ENCODE peak calls at places on chromosome 4, in four cellular contexts. One of them, this sample, is unnamed.

GRCh38 chr4:143411527-143412480 is 75.1 kb downstream of the GAB1 start:
- DNase-seq in MG63: no peak
- DNase-seq in dorsolateral prefrontal cortex: peak; percentile 19
- DNase-seq in ovary: no peak
- DNase-seq in this sample: peak; percentile 12

GRCh38 chr4:47451657-47452056 is 11.8 kb downstream of the COMMD8 start:
- DNase-seq in MG63: no peak
- DNase-seq in dorsolateral prefrontal cortex: no peak
- DNase-seq in ovary: no peak
- DNase-seq in this sample: no peak

GRCh38 chr4:61201562-61202099 is 1.5 kb downstream of the ADGRL3 start:
- DNase-seq in MG63: no peak
- DNase-seq in dorsolateral prefrontal cortex: peak; percentile 43
- DNase-seq in ovary: no peak
- DNase-seq in this sample: no peak

GRCh38 chr4:99013402-99013843 is 17.9 kb downstream of the METAP1 start:
- DNase-seq in MG63: no peak
- DNase-seq in dorsolateral prefrontal cortex: no peak
- DNase-seq in ovary: no peak
- DNase-seq in this sample: no peak

GRCh38 chr4:105594094-105595010 is 41.9 kb downstream of the ARHGEF38 start:
- DNase-seq in MG63: no peak
- DNase-seq in dorsolateral prefrontal cortex: no peak
- DNase-seq in ovary: no peak
- DNase-seq in this sample: no peak

GRCh38 chr4:41665808-41666207 is 82.7 kb downstream of the PHOX2B start:
- DNase-seq in MG63: no peak
- DNase-seq in dorsolateral prefrontal cortex: no peak
- DNase-seq in ovary: no peak
- DNase-seq in this sample: no peak

GRCh38 chr4:159048166-159048886 is 54.6 kb upstream of the RAPGEF2 start:
- DNase-seq in MG63: peak; percentile 74
- DNase-seq in dorsolateral prefrontal cortex: peak; percentile 50
- DNase-seq in ovary: peak; percentile 49
- DNase-seq in this sample: peak; percentile 42

GRCh38 chr4:82801910-82802521 is 3.4 kb upstream of the SCD5 start:
- DNase-seq in MG63: no peak
- DNase-seq in dorsolateral prefrontal cortex: no peak
- DNase-seq in ovary: no peak
- DNase-seq in this sample: no peak

GRCh38 chr4:182384496-182385155 is 141.4 kb downstream of the TENM3 start:
- DNase-seq in MG63: no peak
- DNase-seq in dorsolateral prefrontal cortex: no peak
- DNase-seq in ovary: no peak
- DNase-seq in this sample: no peak

GRCh38 chr4:185201983-185202962 is 1.5 kb downstream of the CFAP97 start:
- DNase-seq in MG63: no peak
- DNase-seq in dorsolateral prefrontal cortex: no peak
- DNase-seq in ovary: no peak
- DNase-seq in this sample: no peak

GRCh38 chr4:129046055-129046959 is 47.0 kb downstream of the SCLT1 start:
- DNase-seq in MG63: no peak
- DNase-seq in dorsolateral prefrontal cortex: no peak
- DNase-seq in ovary: no peak
- DNase-seq in this sample: no peak

GRCh38 chr4:38574559-38575333 is 89.3 kb upstream of the KLF3 start:
- DNase-seq in MG63: no peak
- DNase-seq in dorsolateral prefrontal cortex: peak; percentile 37
- DNase-seq in ovary: no peak
- DNase-seq in this sample: no peak

GRCh38 chr4:142752331-142752830 is 93.7 kb downstream of the INPP4B start:
- DNase-seq in MG63: no peak
- DNase-seq in dorsolateral prefrontal cortex: no peak
- DNase-seq in ovary: no peak
- DNase-seq in this sample: no peak

GRCh38 chr4:108313546-108314339 is 145.0 kb upstream of the LEF1 start:
- DNase-seq in MG63: no peak
- DNase-seq in dorsolateral prefrontal cortex: no peak
- DNase-seq in ovary: no peak
- DNase-seq in this sample: no peak

GRCh38 chr4:87697272-87697671 is 47.2 kb downstream of the DMP1 start:
- DNase-seq in MG63: peak; percentile 2
- DNase-seq in dorsolateral prefrontal cortex: no peak
- DNase-seq in ovary: no peak
- DNase-seq in this sample: no peak

GRCh38 chr4:100379583-100380105 is 138.2 kb downstream of the EMCN start:
- DNase-seq in MG63: no peak
- DNase-seq in dorsolateral prefrontal cortex: no peak
- DNase-seq in ovary: no peak
- DNase-seq in this sample: no peak

GRCh38 chr4:113971706-113972360 is 7.6 kb downstream of the ARSJ start:
- DNase-seq in MG63: no peak
- DNase-seq in dorsolateral prefrontal cortex: no peak
- DNase-seq in ovary: no peak
- DNase-seq in this sample: no peak

GRCh38 chr4:140069068-140069467 is 84.9 kb downstream of the MAML3 start:
- DNase-seq in MG63: peak; percentile 21
- DNase-seq in dorsolateral prefrontal cortex: no peak
- DNase-seq in ovary: no peak
- DNase-seq in this sample: no peak

GRCh38 chr4:48799157-48799556 is 19.1 kb upstream of the FRYL start:
- DNase-seq in MG63: no peak
- DNase-seq in dorsolateral prefrontal cortex: no peak
- DNase-seq in ovary: no peak
- DNase-seq in this sample: peak; percentile 58

GRCh38 chr4:18536420-18536819 is 514.9 kb upstream of the LCORL start:
- DNase-seq in MG63: no peak
- DNase-seq in dorsolateral prefrontal cortex: no peak
- DNase-seq in ovary: no peak
- DNase-seq in this sample: no peak

GRCh38 chr4:114659386-114660008 is 60.9 kb downstream of the UGT8 start:
- DNase-seq in MG63: peak; percentile 13
- DNase-seq in dorsolateral prefrontal cortex: peak; percentile 76
- DNase-seq in ovary: no peak
- DNase-seq in this sample: peak; percentile 22

GRCh38 chr4:186688150-186688943 is 35.3 kb downstream of the FAT1 start:
- DNase-seq in MG63: no peak
- DNase-seq in dorsolateral prefrontal cortex: no peak
- DNase-seq in ovary: no peak
- DNase-seq in this sample: no peak

GRCh38 chr4:83413676-83414075 is 41.9 kb downstream of the HELQ start:
- DNase-seq in MG63: no peak
- DNase-seq in dorsolateral prefrontal cortex: no peak
- DNase-seq in ovary: no peak
- DNase-seq in this sample: no peak

GRCh38 chr4:113050361-113050760 is 908 bp downstream of the ANK2 start:
- DNase-seq in MG63: no peak
- DNase-seq in dorsolateral prefrontal cortex: no peak
- DNase-seq in ovary: no peak
- DNase-seq in this sample: no peak

GRCh38 chr4:180059216-180059881 is 2183.9 kb upstream of the TENM3 start:
- DNase-seq in MG63: no peak
- DNase-seq in dorsolateral prefrontal cortex: peak; percentile 35
- DNase-seq in ovary: no peak
- DNase-seq in this sample: no peak

GRCh38 chr4:76504613-76505465 is 69.8 kb downstream of the SHROOM3 start:
- DNase-seq in MG63: no peak
- DNase-seq in dorsolateral prefrontal cortex: no peak
- DNase-seq in ovary: no peak
- DNase-seq in this sample: peak; percentile 61

GRCh38 chr4:144403903-144404302 is 242.1 kb upstream of the HHIP start:
- DNase-seq in MG63: no peak
- DNase-seq in dorsolateral prefrontal cortex: no peak
- DNase-seq in ovary: no peak
- DNase-seq in this sample: no peak

GRCh38 chr4:168765726-168766125 is 244.3 kb downstream of the CBR4 start:
- DNase-seq in MG63: peak; percentile 91
- DNase-seq in dorsolateral prefrontal cortex: no peak
- DNase-seq in ovary: no peak
- DNase-seq in this sample: no peak

GRCh38 chr4:184448828-184449227 is 25.5 kb downstream of the IRF2 start:
- DNase-seq in MG63: peak; percentile 43
- DNase-seq in dorsolateral prefrontal cortex: no peak
- DNase-seq in ovary: peak; percentile 66
- DNase-seq in this sample: peak; percentile 75

GRCh38 chr4:120922390-120923200 is at the start of gene PRDM5:
- DNase-seq in MG63: peak; percentile 80
- DNase-seq in dorsolateral prefrontal cortex: peak; percentile 31
- DNase-seq in ovary: peak; percentile 81
- DNase-seq in this sample: peak; percentile 62

GRCh38 chr4:75705198-75705712 is 19.1 kb upstream of the USO1 start:
- DNase-seq in MG63: no peak
- DNase-seq in dorsolateral prefrontal cortex: no peak
- DNase-seq in ovary: no peak
- DNase-seq in this sample: no peak

GRCh38 chr4:176277162-176277904 is 8.3 kb upstream of the ASB5 start:
- DNase-seq in MG63: peak; percentile 62
- DNase-seq in dorsolateral prefrontal cortex: peak; percentile 5
- DNase-seq in ovary: peak; percentile 11
- DNase-seq in this sample: peak; percentile 58

GRCh38 chr4:47383829-47384427 is 79.6 kb downstream of the COMMD8 start:
- DNase-seq in MG63: no peak
- DNase-seq in dorsolateral prefrontal cortex: no peak
- DNase-seq in ovary: no peak
- DNase-seq in this sample: peak; percentile 15

GRCh38 chr4:56134272-56134671 is 185.5 kb downstream of the CEP135 start:
- DNase-seq in MG63: peak; percentile 76
- DNase-seq in dorsolateral prefrontal cortex: no peak
- DNase-seq in ovary: no peak
- DNase-seq in this sample: peak; percentile 3

GRCh38 chr4:14726441-14727405 is 275.6 kb upstream of the CPEB2 start:
- DNase-seq in MG63: peak; percentile 1
- DNase-seq in dorsolateral prefrontal cortex: no peak
- DNase-seq in ovary: no peak
- DNase-seq in this sample: no peak

GRCh38 chr4:140136509-140136908 is 17.5 kb downstream of the MAML3 start:
- DNase-seq in MG63: no peak
- DNase-seq in dorsolateral prefrontal cortex: no peak
- DNase-seq in ovary: no peak
- DNase-seq in this sample: peak; percentile 29

GRCh38 chr4:24578364-24578763 is 6.0 kb downstream of the DHX15 start:
- DNase-seq in MG63: no peak
- DNase-seq in dorsolateral prefrontal cortex: no peak
- DNase-seq in ovary: no peak
- DNase-seq in this sample: no peak

GRCh38 chr4:159250751-159251325 is 148.0 kb downstream of the RAPGEF2 start:
- DNase-seq in MG63: no peak
- DNase-seq in dorsolateral prefrontal cortex: no peak
- DNase-seq in ovary: no peak
- DNase-seq in this sample: no peak

GRCh38 chr4:72767903-72768817 is 199.1 kb upstream of the ADAMTS3 start:
- DNase-seq in MG63: no peak
- DNase-seq in dorsolateral prefrontal cortex: no peak
- DNase-seq in ovary: no peak
- DNase-seq in this sample: peak; percentile 44

GRCh38 chr4:4870493-4871266 is 11.2 kb downstream of the MSX1 start:
- DNase-seq in MG63: no peak
- DNase-seq in dorsolateral prefrontal cortex: no peak
- DNase-seq in ovary: no peak
- DNase-seq in this sample: no peak
- H3K27me3 ChIP-seq in MG63: no peaks in the 10 kb centered on the region
- H3K27me3 ChIP-seq in dorsolateral prefrontal cortex: peaks cover 80% of the 10 kb centered on the region
- H3K27me3 ChIP-seq in ovary: peaks cover 9% of the 10 kb centered on the region
- H3K27me3 ChIP-seq in this sample: peaks cover 20% of the 10 kb centered on the region

GRCh38 chr4:124432500-124432899 is 280.0 kb downstream of the ANKRD50 start:
- DNase-seq in MG63: no peak
- DNase-seq in dorsolateral prefrontal cortex: no peak
- DNase-seq in ovary: no peak
- DNase-seq in this sample: no peak

GRCh38 chr4:124431663-124432192 is 280.8 kb downstream of the ANKRD50 start:
- DNase-seq in MG63: no peak
- DNase-seq in dorsolateral prefrontal cortex: no peak
- DNase-seq in ovary: no peak
- DNase-seq in this sample: no peak

GRCh38 chr4:124427095-124427767 is 285.3 kb downstream of the ANKRD50 start:
- DNase-seq in MG63: peak; percentile 18
- DNase-seq in dorsolateral prefrontal cortex: no peak
- DNase-seq in ovary: no peak
- DNase-seq in this sample: no peak

GRCh38 chr4:124428648-124429047 is 283.9 kb downstream of the ANKRD50 start:
- DNase-seq in MG63: no peak
- DNase-seq in dorsolateral prefrontal cortex: no peak
- DNase-seq in ovary: no peak
- DNase-seq in this sample: no peak

GRCh38 chr4:124429746-124430250 is 282.7 kb downstream of the ANKRD50 start:
- DNase-seq in MG63: no peak
- DNase-seq in dorsolateral prefrontal cortex: no peak
- DNase-seq in ovary: no peak
- DNase-seq in this sample: no peak
- H3K4me3 ChIP-seq in MG63: no peak overlapping the region
- H3K4me3 ChIP-seq in dorsolateral prefrontal cortex: no peak overlapping the region
- H3K4me3 ChIP-seq in ovary: no peak overlapping the region
- H3K4me3 ChIP-seq in this sample: no peak overlapping the region

DNA sequence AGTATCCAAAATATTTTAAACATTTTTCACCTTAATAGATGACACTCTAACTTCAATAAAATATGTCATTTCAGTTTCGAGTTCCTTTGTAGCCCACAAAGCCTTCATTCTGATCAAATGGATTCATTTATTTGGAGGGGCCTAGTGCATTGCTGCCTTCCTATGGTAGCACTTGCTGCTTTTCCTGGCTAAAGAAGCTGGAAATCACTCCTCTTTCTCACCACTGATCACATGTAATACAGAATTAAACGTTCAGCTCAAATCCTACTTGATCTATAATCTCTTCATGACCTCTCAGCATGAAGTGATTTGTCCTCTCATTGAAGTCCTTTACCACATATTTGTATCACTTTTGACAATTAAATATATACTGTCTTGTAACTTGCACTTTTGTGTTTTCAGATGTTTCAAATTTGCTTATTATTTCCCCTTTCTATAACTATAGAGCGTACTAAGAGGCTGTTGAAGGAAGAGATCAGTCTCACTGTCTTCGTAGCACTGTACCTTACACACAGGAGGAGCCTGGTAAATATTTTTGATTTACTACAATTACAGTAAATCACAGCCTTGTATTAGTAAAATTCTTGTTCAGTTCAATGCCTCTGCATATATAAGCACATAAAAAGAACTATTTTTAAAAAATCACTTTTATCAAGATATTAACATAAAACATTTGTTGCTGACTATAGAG is 555 bp downstream of the CFI start:
- DNase-seq in MG63: no peak
- DNase-seq in dorsolateral prefrontal cortex: no peak
- DNase-seq in ovary: no peak
- DNase-seq in this sample: no peak
- H3K27me3 ChIP-seq in MG63: no peaks in the 10 kb centered on the region
- H3K27me3 ChIP-seq in dorsolateral prefrontal cortex: no peaks in the 10 kb centered on the region
- H3K27me3 ChIP-seq in ovary: no peaks in the 10 kb centered on the region
- H3K27me3 ChIP-seq in this sample: no peaks in the 10 kb centered on the region

DNA sequence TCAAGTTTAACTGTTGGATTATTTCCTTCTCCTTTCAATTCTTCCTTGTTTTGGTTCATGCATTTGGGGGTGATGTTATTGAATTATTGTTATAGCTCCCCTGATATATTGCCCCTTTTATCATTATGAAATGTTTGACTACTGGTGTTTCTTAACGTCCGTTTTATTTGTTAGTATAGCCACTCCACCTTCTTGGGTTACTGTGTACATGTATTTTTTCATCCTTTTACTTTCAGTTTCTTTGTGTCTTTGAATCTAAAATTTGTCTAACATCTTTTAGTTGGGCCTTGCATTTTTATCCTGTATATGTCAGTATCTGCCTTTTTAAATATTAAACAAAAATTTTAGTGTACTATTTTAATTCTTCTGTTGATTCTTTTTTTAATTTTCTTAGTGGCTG is 88.7 kb downstream of the TNIP2 start:
- DNase-seq in MG63: no peak
- DNase-seq in dorsolateral prefrontal cortex: no peak
- DNase-seq in ovary: no peak
- DNase-seq in this sample: no peak
- H3K4me3 ChIP-seq in MG63: no peak overlapping the region
- H3K4me3 ChIP-seq in dorsolateral prefrontal cortex: no peak overlapping the region
- H3K4me3 ChIP-seq in ovary: no peak overlapping the region
- H3K4me3 ChIP-seq in this sample: no peak overlapping the region

This sample was measured in SJSA1.